ENCODE peak calls at places on chromosomes 11 and 22, in seven cellular contexts. Q is CD4-positive, alpha-beta T cell; R is H9; L is fibroblast of lung; Z is stomach; B is neural crest cell; T is progenitor cell of endocrine pancreas. S is an unnamed sample.

GRCh38 chr22:23831261-23831660 is 7.5 kb downstream of the DERL3 start:
- DNase-seq in Q (no peak), R (no peak), L (no peak), Z (no peak), B (no peak), T (no peak), S (no peak)

GRCh38 chr11:91932151-91932821 is 292.3 kb upstream of the FAT3 start:
- DNase-seq in Q (no peak), R (no peak), L (peak), Z (no peak), B (no peak), T (no peak), S (no peak)

GRCh38 chr22:27323646-27324045 is 477.9 kb downstream of the MN1 start:
- DNase-seq in Q (no peak), R (peak), L (no peak), Z (no peak), B (no peak), T (no peak), S (no peak)

GRCh38 chr11:43367382-43368178 is 8.9 kb downstream of the TTC17 start:
- DNase-seq in Q (no peak), R (no peak), L (peak), Z (no peak), B (no peak), T (no peak), S (no peak)

GRCh38 chr11:133107753-133108152 is 424.5 kb downstream of the OPCML start:
- DNase-seq in Q (no peak), R (no peak), L (no peak), Z (no peak), B (no peak), T (no peak), S (no peak)

GRCh38 chr11:415640-416041 is 842 bp upstream of the SIGIRR start:
- DNase-seq in Q (no peak), R (no peak), L (no peak), Z (no peak), B (no peak), T (no peak), S (no peak)

GRCh38 chr22:16988257-16988656 is 19.8 kb downstream of the GAB4 start:
- DNase-seq in Q (no peak), R (no peak), L (no peak), Z (no peak), B (no peak), T (no peak), S (no peak)

GRCh38 chr11:20367313-20367948 is 3.9 kb downstream of the HTATIP2 start:
- DNase-seq in Q (no peak), R (no peak), L (peak), Z (peak), B (no peak), T (no peak), S (no peak)

GRCh38 chr11:61890536-61891330 is 612 bp downstream of the FADS3 start:
- DNase-seq in Q (peak), R (peak), L (peak), Z (no peak), B (no peak), T (peak), S (peak)

GRCh38 chr11:11757871-11758270 is 83.9 kb upstream of the USP47 start:
- DNase-seq in Q (no peak), R (no peak), L (no peak), Z (no peak), B (no peak), T (no peak), S (no peak)

GRCh38 chr22:39932918-39933649 is 27.1 kb upstream of the TMA7B start:
- DNase-seq in Q (no peak), R (peak), L (no peak), Z (peak), B (peak), T (no peak), S (no peak)

GRCh38 chr11:94107363-94107762 is 21.3 kb upstream of the PANX1 start:
- DNase-seq in Q (no peak), R (no peak), L (no peak), Z (no peak), B (no peak), T (no peak), S (no peak)
- TF ChIP-seq CTCF in Q (no peak), R (peak), L (no peak), Z (no peak), B (no peak), T (no peak), S (no peak)

GRCh38 chr11:70630816-70631623 is 232.7 kb downstream of the CTTN start:
- DNase-seq in Q (no peak), R (no peak), L (no peak), Z (no peak), B (no peak), T (no peak), S (no peak)
- TF ChIP-seq CTCF in Q (no peak), R (no peak), L (no peak), Z (no peak), B (no peak), T (no peak), S (no peak)

GRCh38 chr11:120137611-120138521 is at the start of gene TRIM29:
- DNase-seq in Q (no peak), R (peak), L (no peak), Z (peak), B (no peak), T (no peak), S (peak)
- TF ChIP-seq CTCF in Q (no peak), R (peak), L (no peak), Z (no peak), B (no peak), T (peak), S (no peak)

DNA sequence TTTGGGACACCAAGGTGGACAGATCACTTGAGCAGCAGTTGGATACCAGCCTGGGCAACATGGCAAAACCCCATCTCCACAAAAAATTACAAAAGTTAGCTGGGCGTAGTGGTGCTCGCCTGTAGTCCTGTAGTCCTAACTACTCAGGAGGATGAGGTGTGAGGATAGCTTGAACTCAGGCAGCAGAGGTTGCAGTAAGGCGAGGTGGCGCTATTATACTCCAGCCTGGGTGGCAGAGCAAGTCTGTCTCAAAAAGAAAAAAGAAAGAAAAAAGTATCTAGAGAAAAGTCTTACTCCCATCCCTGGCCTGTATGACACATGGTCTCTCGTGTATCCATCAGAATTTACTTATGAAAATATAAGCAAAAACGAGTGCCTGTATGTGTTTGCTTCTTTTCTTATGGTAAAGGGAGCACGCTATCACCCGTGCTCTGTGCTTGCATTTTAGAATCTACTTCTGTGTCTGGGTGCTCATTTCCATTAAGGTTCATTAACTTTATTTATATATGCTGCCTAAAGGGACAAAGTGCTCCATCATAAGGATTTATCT is 15.4 kb upstream of the CPT1A start:
- DNase-seq in Q (no peak), R (no peak), L (no peak), Z (no peak), B (no peak), T (no peak), S (no peak)
- TF ChIP-seq CTCF in Q (no peak), R (peak), L (no peak), Z (no peak), B (no peak), T (no peak), S (no peak)

DNA sequence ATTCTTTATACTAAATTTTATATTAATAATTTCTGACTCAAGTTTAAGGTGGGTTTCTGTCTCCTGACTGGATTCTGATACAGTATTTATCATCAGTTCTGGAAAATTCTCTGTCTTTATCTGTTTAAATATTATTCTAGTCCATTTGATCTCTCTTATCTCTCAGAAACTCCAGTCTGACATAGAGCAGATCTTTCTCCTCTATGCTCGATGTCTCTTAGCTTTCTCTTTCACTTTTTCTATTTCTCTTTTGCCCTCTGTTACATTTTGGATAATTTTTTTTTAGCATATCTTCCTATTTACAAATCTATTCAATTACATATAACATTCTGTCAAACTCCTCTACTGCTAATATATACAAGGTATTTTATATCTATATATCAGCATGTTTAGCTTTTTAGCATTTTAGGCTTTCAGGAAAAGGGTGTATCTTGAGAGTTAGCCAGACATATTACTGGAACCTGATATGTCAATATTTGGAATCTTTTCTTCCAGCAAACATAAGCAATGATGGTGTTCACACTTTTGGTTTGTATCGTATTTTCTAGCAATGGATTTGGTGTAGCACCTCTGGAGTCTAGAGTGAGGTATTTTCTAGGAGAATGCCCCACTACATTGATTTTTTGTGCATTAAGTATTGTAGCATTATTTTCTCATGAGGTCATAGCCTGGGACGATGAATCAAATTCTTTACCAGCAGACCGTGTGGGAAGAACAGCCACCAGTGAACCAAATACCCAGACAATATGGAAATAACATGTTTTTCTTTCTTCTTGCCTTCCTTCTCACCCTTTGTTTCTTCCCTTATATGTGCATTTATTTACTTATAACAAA is 4.1 kb upstream of the NNMT start:
- DNase-seq in Q (no peak), R (no peak), L (peak), Z (no peak), B (no peak), T (no peak), S (no peak)
- TF ChIP-seq CTCF in Q (no peak), R (no peak), L (no peak), Z (no peak), B (no peak), T (no peak), S (no peak)

S was measured in omental fat pad.